ENCODE peak calls at places on chromosomes 1 and 21, in seven cellular contexts. B is IMR-90, U is mesendoderm, D is neuronal stem cell, Y is trophoblast cell, C is H9, H is H1. N is an unnamed sample.

GRCh38 chr1:213622365-213623087 is 365.2 kb upstream of the PROX1 start:
- DNase-seq in B (no peak), U (no peak), D (no peak), Y (no peak), C (no peak), H (no peak), N (no peak)

GRCh38 chr1:223828162-223828848 is 17.4 kb downstream of the TP53BP2 start:
- DNase-seq in B (no peak), U (no peak), D (no peak), Y (no peak), C (no peak), H (no peak), N (no peak)

GRCh38 chr1:43525995-43526394 is 4.7 kb upstream of the PTPRF start:
- DNase-seq in B (peak), U (no peak), D (no peak), Y (peak), C (no peak), H (no peak), N (peak)

GRCh38 chr1:64898107-64898861 is 68.1 kb downstream of the JAK1 start:
- DNase-seq in B (peak), U (peak), D (no peak), Y (peak), C (peak), H (no peak), N (peak)

GRCh38 chr1:109985251-109986053 is 887 bp downstream of the AHCYL1 start:
- DNase-seq in B (no peak), U (no peak), D (no peak), Y (peak), C (no peak), H (no peak), N (no peak)

GRCh38 chr1:59232209-59232608 is 64.7 kb upstream of the FGGY start:
- DNase-seq in B (peak), U (no peak), D (no peak), Y (no peak), C (no peak), H (no peak), N (no peak)

GRCh38 chr1:201172336-201172735 is 18.1 kb upstream of the TMEM9 start:
- DNase-seq in B (no peak), U (peak), D (no peak), Y (no peak), C (no peak), H (no peak), N (no peak)

GRCh38 chr1:146051452-146051852 is 29.9 kb upstream of the HJV start:
- DNase-seq in B (no peak), U (no peak), D (no peak), Y (no peak), C (no peak), H (no peak), N (no peak)

GRCh38 chr21:44800971-44801467 is 601 bp downstream of the UBE2G2 start:
- DNase-seq in B (peak), U (peak), D (no peak), Y (peak), C (no peak), H (no peak), N (peak)

GRCh38 chr21:41913230-41913629 is 34.1 kb upstream of the PRDM15 start:
- DNase-seq in B (no peak), U (no peak), D (no peak), Y (no peak), C (no peak), H (no peak), N (no peak)

GRCh38 chr1:211487672-211488208 is 4.2 kb downstream of the RD3 start:
- DNase-seq in B (no peak), U (no peak), D (no peak), Y (no peak), C (no peak), H (no peak), N (no peak)

GRCh38 chr1:39044762-39045161 is 18.6 kb downstream of the NDUFS5 start:
- DNase-seq in B (no peak), U (peak), D (no peak), Y (no peak), C (no peak), H (no peak), N (no peak)

GRCh38 chr1:221335161-221336101 is 406.5 kb downstream of the DUSP10 start:
- DNase-seq in B (peak), U (peak), D (peak), Y (peak), C (no peak), H (no peak), N (peak)

GRCh38 chr1:44531785-44532566 is 126.9 kb downstream of the RNF220 start:
- DNase-seq in B (peak), U (peak), D (no peak), Y (peak), C (no peak), H (no peak), N (peak)

GRCh38 chr1:67897270-67897949 is 64.1 kb upstream of the GNG12 start:
- DNase-seq in B (peak), U (no peak), D (no peak), Y (no peak), C (no peak), H (no peak), N (peak)

GRCh38 chr1:160189649-160190625 is at the start of gene CASQ1:
- DNase-seq in B (peak), U (no peak), D (no peak), Y (no peak), C (no peak), H (no peak), N (no peak)

GRCh38 chr21:45136500-45136899 is 62.1 kb downstream of the ADARB1 start:
- DNase-seq in B (no peak), U (no peak), D (no peak), Y (no peak), C (no peak), H (no peak), N (no peak)

GRCh38 chr1:113684153-113684541 is 75.1 kb downstream of the PHTF1 start:
- DNase-seq in B (peak), U (no peak), D (no peak), Y (no peak), C (no peak), H (no peak), N (peak)

GRCh38 chr1:63742526-63742925 is 31.3 kb upstream of the ROR1 start:
- DNase-seq in B (no peak), U (no peak), D (no peak), Y (no peak), C (no peak), H (no peak), N (no peak)

GRCh38 chr1:152182431-152182830 is 23.4 kb upstream of the RPTN start:
- DNase-seq in B (no peak), U (peak), D (no peak), Y (peak), C (no peak), H (no peak), N (no peak)

GRCh38 chr1:185996211-185996610 is 262.0 kb downstream of the HMCN1 start:
- DNase-seq in B (peak), U (no peak), D (no peak), Y (peak), C (no peak), H (no peak), N (peak)

GRCh38 chr1:150388241-150388640 is 24.3 kb downstream of the RPRD2 start:
- DNase-seq in B (no peak), U (no peak), D (no peak), Y (no peak), C (no peak), H (no peak), N (no peak)

GRCh38 chr1:77831566-77831965 is 52.1 kb downstream of the MIGA1 start:
- DNase-seq in B (peak), U (no peak), D (no peak), Y (no peak), C (no peak), H (no peak), N (peak)

GRCh38 chr1:65577278-65577677 is 156.8 kb downstream of the LEPR start:
- DNase-seq in B (no peak), U (no peak), D (no peak), Y (no peak), C (no peak), H (no peak), N (no peak)

GRCh38 chr1:154431586-154432373 is 26.6 kb downstream of the IL6R start:
- DNase-seq in B (peak), U (no peak), D (no peak), Y (peak), C (no peak), H (no peak), N (peak)

GRCh38 chr1:112618114-112618720 is 724 bp downstream of the ST7L start:
- DNase-seq in B (peak), U (peak), D (no peak), Y (no peak), C (no peak), H (no peak), N (peak)

GRCh38 chr21:31713115-31713514 is 18.8 kb downstream of the SCAF4 start:
- DNase-seq in B (no peak), U (no peak), D (no peak), Y (no peak), C (no peak), H (no peak), N (no peak)

GRCh38 chr1:226938903-226939438 is 1.1 kb upstream of the COQ8A start:
- DNase-seq in B (peak), U (peak), D (no peak), Y (peak), C (no peak), H (no peak), N (peak)

GRCh38 chr1:226940029-226940805 is at the start of gene COQ8A:
- DNase-seq in B (peak), U (peak), D (peak), Y (peak), C (peak), H (peak), N (peak)

GRCh38 chr1:226939439-226940028 is 560 bp upstream of the COQ8A start:
- DNase-seq in B (no peak), U (no peak), D (no peak), Y (peak), C (no peak), H (no peak), N (no peak)

GRCh38 chr1:226937940-226938725 is 2.0 kb upstream of the COQ8A start:
- DNase-seq in B (no peak), U (no peak), D (no peak), Y (peak), C (no peak), H (no peak), N (no peak)

GRCh38 chr1:226934483-226935237 is 5.4 kb upstream of the COQ8A start:
- DNase-seq in B (no peak), U (no peak), D (no peak), Y (no peak), C (no peak), H (no peak), N (no peak)
- H3K4ac ChIP-seq in B (no peak), U (no peak), D (no peak), Y (no peak), C (no peak), H (no peak), N (no peak)

GRCh38 chr1:11757047-11757446 is 4.9 kb upstream of the C1orf167 start:
- DNase-seq in B (no peak), U (no peak), D (no peak), Y (peak), C (no peak), H (no peak), N (no peak)
- H2BK120ac ChIP-seq in B (no peak), U (no peak), D (no peak), Y (no peak), C (no peak), H (no peak), N (no peak)

GRCh38 chr21:39392981-39393380 is 44.1 kb upstream of the HMGN1 start:
- DNase-seq in B (no peak), U (no peak), D (no peak), Y (no peak), C (no peak), H (no peak), N (no peak)
- H3K4ac ChIP-seq in B (no peak), U (no peak), D (no peak), Y (no peak), C (no peak), H (no peak), N (no peak)

DNA sequence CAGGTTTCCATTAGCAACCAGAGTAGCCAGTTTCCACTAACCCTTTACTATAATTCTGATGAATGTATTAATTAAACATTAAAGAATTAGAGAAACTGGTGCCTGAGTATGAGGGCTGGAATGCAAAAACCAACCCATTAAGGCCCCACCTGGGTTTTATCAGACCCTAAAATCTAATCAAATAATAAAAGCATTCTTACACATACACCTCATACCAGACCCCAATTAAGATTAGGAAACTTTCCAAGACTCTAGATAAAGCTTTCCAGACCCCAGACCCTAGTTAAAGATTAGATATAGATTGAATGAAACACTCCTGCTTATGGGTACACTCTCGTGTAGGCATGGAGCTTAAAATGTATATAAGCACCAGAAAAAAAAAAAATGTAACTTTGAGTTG is 581.3 kb upstream of the BEND5 start:
- DNase-seq in B (no peak), U (no peak), D (no peak), Y (no peak), C (no peak), H (no peak), N (no peak)
- H2BK120ac ChIP-seq in B (no peak), U (no peak), D (no peak), Y (no peak), C (no peak), H (no peak), N (no peak)